ENCODE peak calls at places on chromosomes 3 and 15, in four cellular contexts. One of them, this sample, is unnamed.

GRCh38 chr3:71104586-71104985 is 478.9 kb downstream of the FOXP1 start:
- DNase-seq in stimulated activated CD4-positive, alpha-beta T cell treated with anti-CD3 and anti-CD28 coated beads, Interleukin-2, amount 100 ng/mL, for 24 hours: no peak
- DNase-seq in stimulated activated CD8-positive, alpha-beta memory T cell treated with anti-CD3 and anti-CD28 coated beads, Interleukin-15, amount 100 ng/mL, for 1 hour: no peak
- DNase-seq in globus pallidus: no peak
- DNase-seq in this sample: no peak

GRCh38 chr3:54660599-54661210 is 267.2 kb downstream of the LRTM1 start:
- DNase-seq in stimulated activated CD4-positive, alpha-beta T cell treated with anti-CD3 and anti-CD28 coated beads, Interleukin-2, amount 100 ng/mL, for 24 hours: no peak
- DNase-seq in stimulated activated CD8-positive, alpha-beta memory T cell treated with anti-CD3 and anti-CD28 coated beads, Interleukin-15, amount 100 ng/mL, for 1 hour: no peak
- DNase-seq in globus pallidus: no peak
- DNase-seq in this sample: no peak

GRCh38 chr3:110731148-110731547 is 340.5 kb upstream of the NECTIN3 start:
- DNase-seq in stimulated activated CD4-positive, alpha-beta T cell treated with anti-CD3 and anti-CD28 coated beads, Interleukin-2, amount 100 ng/mL, for 24 hours: no peak
- DNase-seq in globus pallidus: no peak
- DNase-seq in stimulated activated CD8-positive, alpha-beta memory T cell treated with anti-CD3 and anti-CD28 coated beads, Interleukin-15, amount 100 ng/mL, for 1 hour: no peak
- DNase-seq in this sample: no peak

GRCh38 chr15:81567924-81568323 is 193.9 kb upstream of the TMC3 start:
- DNase-seq in stimulated activated CD8-positive, alpha-beta memory T cell treated with anti-CD3 and anti-CD28 coated beads, Interleukin-15, amount 100 ng/mL, for 1 hour: no peak
- DNase-seq in globus pallidus: no peak
- DNase-seq in stimulated activated CD4-positive, alpha-beta T cell treated with anti-CD3 and anti-CD28 coated beads, Interleukin-2, amount 100 ng/mL, for 24 hours: no peak
- DNase-seq in this sample: no peak

GRCh38 chr3:4472312-4472711 is 5.2 kb upstream of the SUMF1 start:
- DNase-seq in stimulated activated CD4-positive, alpha-beta T cell treated with anti-CD3 and anti-CD28 coated beads, Interleukin-2, amount 100 ng/mL, for 24 hours: no peak
- DNase-seq in stimulated activated CD8-positive, alpha-beta memory T cell treated with anti-CD3 and anti-CD28 coated beads, Interleukin-15, amount 100 ng/mL, for 1 hour: no peak
- DNase-seq in globus pallidus: no peak
- DNase-seq in this sample: no peak

GRCh38 chr3:117726776-117727175 is 1017.2 kb downstream of the TUSC7 start:
- DNase-seq in globus pallidus: no peak
- DNase-seq in stimulated activated CD8-positive, alpha-beta memory T cell treated with anti-CD3 and anti-CD28 coated beads, Interleukin-15, amount 100 ng/mL, for 1 hour: no peak
- DNase-seq in stimulated activated CD4-positive, alpha-beta T cell treated with anti-CD3 and anti-CD28 coated beads, Interleukin-2, amount 100 ng/mL, for 24 hours: no peak
- DNase-seq in this sample: no peak

GRCh38 chr15:79172032-79172481 is 81.5 kb upstream of the RASGRF1 start:
- DNase-seq in stimulated activated CD8-positive, alpha-beta memory T cell treated with anti-CD3 and anti-CD28 coated beads, Interleukin-15, amount 100 ng/mL, for 1 hour: no peak
- DNase-seq in globus pallidus: no peak
- DNase-seq in stimulated activated CD4-positive, alpha-beta T cell treated with anti-CD3 and anti-CD28 coated beads, Interleukin-2, amount 100 ng/mL, for 24 hours: no peak
- DNase-seq in this sample: no peak

GRCh38 chr3:16848007-16848406 is 36.7 kb upstream of the PLCL2 start:
- DNase-seq in stimulated activated CD4-positive, alpha-beta T cell treated with anti-CD3 and anti-CD28 coated beads, Interleukin-2, amount 100 ng/mL, for 24 hours: no peak
- DNase-seq in stimulated activated CD8-positive, alpha-beta memory T cell treated with anti-CD3 and anti-CD28 coated beads, Interleukin-15, amount 100 ng/mL, for 1 hour: no peak
- DNase-seq in globus pallidus: no peak
- DNase-seq in this sample: no peak

GRCh38 chr15:75695206-75695605 is 17.4 kb downstream of the CSPG4 start:
- DNase-seq in globus pallidus: no peak
- DNase-seq in stimulated activated CD4-positive, alpha-beta T cell treated with anti-CD3 and anti-CD28 coated beads, Interleukin-2, amount 100 ng/mL, for 24 hours: no peak
- DNase-seq in stimulated activated CD8-positive, alpha-beta memory T cell treated with anti-CD3 and anti-CD28 coated beads, Interleukin-15, amount 100 ng/mL, for 1 hour: no peak
- DNase-seq in this sample: no peak

GRCh38 chr15:92232317-92232716 is 161.4 kb upstream of the ST8SIA2 start:
- DNase-seq in globus pallidus: no peak
- DNase-seq in stimulated activated CD8-positive, alpha-beta memory T cell treated with anti-CD3 and anti-CD28 coated beads, Interleukin-15, amount 100 ng/mL, for 1 hour: no peak
- DNase-seq in stimulated activated CD4-positive, alpha-beta T cell treated with anti-CD3 and anti-CD28 coated beads, Interleukin-2, amount 100 ng/mL, for 24 hours: no peak
- DNase-seq in this sample: no peak

GRCh38 chr15:81908111-81908510 is 137.7 kb downstream of the MEX3B start:
- DNase-seq in stimulated activated CD4-positive, alpha-beta T cell treated with anti-CD3 and anti-CD28 coated beads, Interleukin-2, amount 100 ng/mL, for 24 hours: no peak
- DNase-seq in stimulated activated CD8-positive, alpha-beta memory T cell treated with anti-CD3 and anti-CD28 coated beads, Interleukin-15, amount 100 ng/mL, for 1 hour: no peak
- DNase-seq in globus pallidus: no peak
- DNase-seq in this sample: no peak

GRCh38 chr3:99699841-99700240 is 61.4 kb downstream of the COL8A1 start:
- DNase-seq in stimulated activated CD4-positive, alpha-beta T cell treated with anti-CD3 and anti-CD28 coated beads, Interleukin-2, amount 100 ng/mL, for 24 hours: no peak
- DNase-seq in stimulated activated CD8-positive, alpha-beta memory T cell treated with anti-CD3 and anti-CD28 coated beads, Interleukin-15, amount 100 ng/mL, for 1 hour: no peak
- DNase-seq in globus pallidus: no peak
- DNase-seq in this sample: no peak

GRCh38 chr3:13564751-13565560 is 16.0 kb downstream of the FBLN2 start:
- DNase-seq in stimulated activated CD4-positive, alpha-beta T cell treated with anti-CD3 and anti-CD28 coated beads, Interleukin-2, amount 100 ng/mL, for 24 hours: no peak
- DNase-seq in stimulated activated CD8-positive, alpha-beta memory T cell treated with anti-CD3 and anti-CD28 coated beads, Interleukin-15, amount 100 ng/mL, for 1 hour: no peak
- DNase-seq in globus pallidus: no peak
- DNase-seq in this sample: no peak

GRCh38 chr3:127731546-127731945 is 58.8 kb downstream of the ABTB1 start:
- DNase-seq in stimulated activated CD8-positive, alpha-beta memory T cell treated with anti-CD3 and anti-CD28 coated beads, Interleukin-15, amount 100 ng/mL, for 1 hour: no peak
- DNase-seq in globus pallidus: no peak
- DNase-seq in stimulated activated CD4-positive, alpha-beta T cell treated with anti-CD3 and anti-CD28 coated beads, Interleukin-2, amount 100 ng/mL, for 24 hours: no peak
- DNase-seq in this sample: no peak

GRCh38 chr3:150544040-150544439 is 2.3 kb downstream of the SERP1 start:
- DNase-seq in globus pallidus: no peak
- DNase-seq in stimulated activated CD8-positive, alpha-beta memory T cell treated with anti-CD3 and anti-CD28 coated beads, Interleukin-15, amount 100 ng/mL, for 1 hour: no peak
- DNase-seq in stimulated activated CD4-positive, alpha-beta T cell treated with anti-CD3 and anti-CD28 coated beads, Interleukin-2, amount 100 ng/mL, for 24 hours: no peak
- DNase-seq in this sample: no peak

GRCh38 chr15:36914962-36915808 is 185.2 kb downstream of the MEIS2 start:
- DNase-seq in globus pallidus: no peak
- DNase-seq in stimulated activated CD8-positive, alpha-beta memory T cell treated with anti-CD3 and anti-CD28 coated beads, Interleukin-15, amount 100 ng/mL, for 1 hour: no peak
- DNase-seq in stimulated activated CD4-positive, alpha-beta T cell treated with anti-CD3 and anti-CD28 coated beads, Interleukin-2, amount 100 ng/mL, for 24 hours: no peak
- DNase-seq in this sample: no peak

GRCh38 chr15:101000271-101000681 is 81.1 kb downstream of the LRRK1 start:
- DNase-seq in stimulated activated CD4-positive, alpha-beta T cell treated with anti-CD3 and anti-CD28 coated beads, Interleukin-2, amount 100 ng/mL, for 24 hours: no peak
- DNase-seq in globus pallidus: no peak
- DNase-seq in stimulated activated CD8-positive, alpha-beta memory T cell treated with anti-CD3 and anti-CD28 coated beads, Interleukin-15, amount 100 ng/mL, for 1 hour: no peak
- DNase-seq in this sample: no peak

GRCh38 chr15:60787737-60788513 is 309.0 kb upstream of the ICE2 start:
- DNase-seq in stimulated activated CD4-positive, alpha-beta T cell treated with anti-CD3 and anti-CD28 coated beads, Interleukin-2, amount 100 ng/mL, for 24 hours: peak
- DNase-seq in stimulated activated CD8-positive, alpha-beta memory T cell treated with anti-CD3 and anti-CD28 coated beads, Interleukin-15, amount 100 ng/mL, for 1 hour: peak
- DNase-seq in globus pallidus: no peak
- DNase-seq in this sample: no peak

GRCh38 chr3:143084856-143085731 is 34.5 kb upstream of the CHST2 start:
- DNase-seq in stimulated activated CD8-positive, alpha-beta memory T cell treated with anti-CD3 and anti-CD28 coated beads, Interleukin-15, amount 100 ng/mL, for 1 hour: no peak
- DNase-seq in globus pallidus: no peak
- DNase-seq in stimulated activated CD4-positive, alpha-beta T cell treated with anti-CD3 and anti-CD28 coated beads, Interleukin-2, amount 100 ng/mL, for 24 hours: no peak
- DNase-seq in this sample: no peak

GRCh38 chr3:107421170-107421792 is 44.0 kb downstream of the CCDC54 start:
- DNase-seq in globus pallidus: peak
- DNase-seq in stimulated activated CD8-positive, alpha-beta memory T cell treated with anti-CD3 and anti-CD28 coated beads, Interleukin-15, amount 100 ng/mL, for 1 hour: no peak
- DNase-seq in stimulated activated CD4-positive, alpha-beta T cell treated with anti-CD3 and anti-CD28 coated beads, Interleukin-2, amount 100 ng/mL, for 24 hours: no peak
- DNase-seq in this sample: peak

GRCh38 chr3:184771158-184771730 is 40.7 kb upstream of the VPS8 start:
- DNase-seq in globus pallidus: no peak
- DNase-seq in stimulated activated CD8-positive, alpha-beta memory T cell treated with anti-CD3 and anti-CD28 coated beads, Interleukin-15, amount 100 ng/mL, for 1 hour: no peak
- DNase-seq in stimulated activated CD4-positive, alpha-beta T cell treated with anti-CD3 and anti-CD28 coated beads, Interleukin-2, amount 100 ng/mL, for 24 hours: no peak
- DNase-seq in this sample: no peak

GRCh38 chr3:36959821-36960220 is 15.0 kb upstream of the TRANK1 start:
- DNase-seq in stimulated activated CD8-positive, alpha-beta memory T cell treated with anti-CD3 and anti-CD28 coated beads, Interleukin-15, amount 100 ng/mL, for 1 hour: no peak
- DNase-seq in stimulated activated CD4-positive, alpha-beta T cell treated with anti-CD3 and anti-CD28 coated beads, Interleukin-2, amount 100 ng/mL, for 24 hours: no peak
- DNase-seq in globus pallidus: no peak
- DNase-seq in this sample: no peak

GRCh38 chr3:29385056-29385455 is 104.2 kb downstream of the RBMS3 start:
- DNase-seq in stimulated activated CD4-positive, alpha-beta T cell treated with anti-CD3 and anti-CD28 coated beads, Interleukin-2, amount 100 ng/mL, for 24 hours: no peak
- DNase-seq in stimulated activated CD8-positive, alpha-beta memory T cell treated with anti-CD3 and anti-CD28 coated beads, Interleukin-15, amount 100 ng/mL, for 1 hour: no peak
- DNase-seq in globus pallidus: no peak
- DNase-seq in this sample: no peak

GRCh38 chr3:137410028-137410427 is 354.1 kb upstream of the SOX14 start:
- DNase-seq in globus pallidus: no peak
- DNase-seq in stimulated activated CD8-positive, alpha-beta memory T cell treated with anti-CD3 and anti-CD28 coated beads, Interleukin-15, amount 100 ng/mL, for 1 hour: no peak
- DNase-seq in stimulated activated CD4-positive, alpha-beta T cell treated with anti-CD3 and anti-CD28 coated beads, Interleukin-2, amount 100 ng/mL, for 24 hours: no peak
- DNase-seq in this sample: no peak

GRCh38 chr3:133884547-133885240 is 11.0 kb downstream of the RAB6B start:
- DNase-seq in stimulated activated CD4-positive, alpha-beta T cell treated with anti-CD3 and anti-CD28 coated beads, Interleukin-2, amount 100 ng/mL, for 24 hours: no peak
- DNase-seq in globus pallidus: no peak
- DNase-seq in stimulated activated CD8-positive, alpha-beta memory T cell treated with anti-CD3 and anti-CD28 coated beads, Interleukin-15, amount 100 ng/mL, for 1 hour: no peak
- DNase-seq in this sample: no peak

GRCh38 chr15:70513818-70514217 is 249.5 kb downstream of the UACA start:
- DNase-seq in stimulated activated CD8-positive, alpha-beta memory T cell treated with anti-CD3 and anti-CD28 coated beads, Interleukin-15, amount 100 ng/mL, for 1 hour: no peak
- DNase-seq in stimulated activated CD4-positive, alpha-beta T cell treated with anti-CD3 and anti-CD28 coated beads, Interleukin-2, amount 100 ng/mL, for 24 hours: no peak
- DNase-seq in globus pallidus: no peak
- DNase-seq in this sample: no peak